ENCODE peak calls at places on chromosome 19, in seven cellular contexts. One of them, this sample, is unnamed. For H3K4me1 and H3K27me3, the result is how much of the 10 kb centered on the place peaks cover.

GRCh38 chr19:1758231-1758577 is 4.9 kb downstream of the ONECUT3 start:
- DNase-seq in H9: no peak
- DNase-seq in IMR-90: no peak
- DNase-seq in CD4-positive, alpha-beta memory T cell: no peak
- DNase-seq in GM23338: no peak
- DNase-seq in mesendoderm: no peak
- DNase-seq in adrenal gland: no peak
- DNase-seq in this sample: no peak

GRCh38 chr19:18939922-18940775 is 868 bp downstream of the HOMER3 start:
- DNase-seq in mesendoderm: no peak
- DNase-seq in GM23338: peak
- DNase-seq in adrenal gland: peak
- DNase-seq in IMR-90: peak
- DNase-seq in H9: peak
- DNase-seq in CD4-positive, alpha-beta memory T cell: no peak
- DNase-seq in this sample: peak

GRCh38 chr19:2552859-2553258 is 76.9 kb downstream of the GADD45B start:
- DNase-seq in adrenal gland: peak
- DNase-seq in H9: no peak
- DNase-seq in CD4-positive, alpha-beta memory T cell: peak
- DNase-seq in IMR-90: no peak
- DNase-seq in GM23338: no peak
- DNase-seq in mesendoderm: peak
- DNase-seq in this sample: peak

GRCh38 chr19:47509973-47510372 is 4.9 kb downstream of the NAPA start:
- DNase-seq in GM23338: no peak
- DNase-seq in adrenal gland: peak
- DNase-seq in CD4-positive, alpha-beta memory T cell: no peak
- DNase-seq in H9: no peak
- DNase-seq in IMR-90: no peak
- DNase-seq in mesendoderm: no peak
- DNase-seq in this sample: no peak

GRCh38 chr19:1233361-1233667 is 4.5 kb downstream of the CBARP start:
- DNase-seq in CD4-positive, alpha-beta memory T cell: no peak
- DNase-seq in mesendoderm: no peak
- DNase-seq in adrenal gland: no peak
- DNase-seq in GM23338: no peak
- DNase-seq in H9: no peak
- DNase-seq in IMR-90: no peak
- DNase-seq in this sample: no peak

GRCh38 chr19:574658-575526 is 2.5 kb downstream of the BSG start:
- DNase-seq in H9: no peak
- DNase-seq in adrenal gland: peak
- DNase-seq in CD4-positive, alpha-beta memory T cell: no peak
- DNase-seq in GM23338: peak
- DNase-seq in IMR-90: peak
- DNase-seq in mesendoderm: no peak
- DNase-seq in this sample: peak

GRCh38 chr19:8149261-8150094 is at the start of gene FBN3:
- DNase-seq in mesendoderm: peak
- DNase-seq in IMR-90: no peak
- DNase-seq in adrenal gland: no peak
- DNase-seq in CD4-positive, alpha-beta memory T cell: no peak
- DNase-seq in H9: peak
- DNase-seq in GM23338: peak
- DNase-seq in this sample: no peak

GRCh38 chr19:45179063-45179847 is 671 bp downstream of the BLOC1S3 start:
- DNase-seq in CD4-positive, alpha-beta memory T cell: peak
- DNase-seq in mesendoderm: no peak
- DNase-seq in IMR-90: peak
- DNase-seq in H9: no peak
- DNase-seq in adrenal gland: peak
- DNase-seq in GM23338: no peak
- DNase-seq in this sample: peak

GRCh38 chr19:47407417-47407774 is 11.9 kb downstream of the MEIS3 start:
- DNase-seq in IMR-90: no peak
- DNase-seq in CD4-positive, alpha-beta memory T cell: no peak
- DNase-seq in GM23338: peak
- DNase-seq in H9: no peak
- DNase-seq in mesendoderm: peak
- DNase-seq in adrenal gland: no peak
- DNase-seq in this sample: no peak

GRCh38 chr19:38690832-38691231 is 43.4 kb downstream of the ACTN4 start:
- DNase-seq in IMR-90: no peak
- DNase-seq in CD4-positive, alpha-beta memory T cell: no peak
- DNase-seq in mesendoderm: no peak
- DNase-seq in adrenal gland: no peak
- DNase-seq in GM23338: no peak
- DNase-seq in H9: no peak
- DNase-seq in this sample: no peak

GRCh38 chr19:1794424-1795185 is 17.5 kb downstream of the ATP8B3 start:
- DNase-seq in H9: peak
- DNase-seq in mesendoderm: peak
- DNase-seq in IMR-90: no peak
- DNase-seq in adrenal gland: no peak
- DNase-seq in GM23338: peak
- DNase-seq in CD4-positive, alpha-beta memory T cell: peak
- DNase-seq in this sample: peak

GRCh38 chr19:1684573-1684912 is 32.1 kb upstream of the TCF3 start:
- DNase-seq in GM23338: no peak
- DNase-seq in H9: no peak
- DNase-seq in CD4-positive, alpha-beta memory T cell: no peak
- DNase-seq in adrenal gland: no peak
- DNase-seq in IMR-90: no peak
- DNase-seq in mesendoderm: no peak
- DNase-seq in this sample: no peak

GRCh38 chr19:38640368-38640767 is 7.1 kb upstream of the ACTN4 start:
- DNase-seq in mesendoderm: no peak
- DNase-seq in IMR-90: peak
- DNase-seq in GM23338: no peak
- DNase-seq in H9: no peak
- DNase-seq in adrenal gland: no peak
- DNase-seq in CD4-positive, alpha-beta memory T cell: no peak
- DNase-seq in this sample: peak

GRCh38 chr19:7868671-7869452 is 5.3 kb downstream of the PRR36 start:
- DNase-seq in CD4-positive, alpha-beta memory T cell: peak
- DNase-seq in adrenal gland: peak
- DNase-seq in mesendoderm: peak
- DNase-seq in GM23338: peak
- DNase-seq in H9: peak
- DNase-seq in IMR-90: peak
- DNase-seq in this sample: peak

GRCh38 chr19:3276341-3276799 is 51.9 kb downstream of the CELF5 start:
- DNase-seq in mesendoderm: no peak
- DNase-seq in adrenal gland: no peak
- DNase-seq in IMR-90: no peak
- DNase-seq in GM23338: peak
- DNase-seq in CD4-positive, alpha-beta memory T cell: no peak
- DNase-seq in H9: peak
- DNase-seq in this sample: no peak

GRCh38 chr19:3451451-3451866 is 28.9 kb downstream of the SMIM24 start:
- DNase-seq in mesendoderm: no peak
- DNase-seq in GM23338: no peak
- DNase-seq in H9: no peak
- DNase-seq in IMR-90: no peak
- DNase-seq in adrenal gland: peak
- DNase-seq in CD4-positive, alpha-beta memory T cell: no peak
- DNase-seq in this sample: no peak

GRCh38 chr19:48658483-48658882 is 12.5 kb upstream of the CA11 start:
- DNase-seq in GM23338: no peak
- DNase-seq in CD4-positive, alpha-beta memory T cell: no peak
- DNase-seq in IMR-90: no peak
- DNase-seq in mesendoderm: no peak
- DNase-seq in H9: no peak
- DNase-seq in adrenal gland: no peak
- DNase-seq in this sample: no peak

GRCh38 chr19:10544242-10544752 is 593 bp downstream of the ATG4D start:
- DNase-seq in CD4-positive, alpha-beta memory T cell: peak
- DNase-seq in IMR-90: no peak
- DNase-seq in GM23338: peak
- DNase-seq in adrenal gland: peak
- DNase-seq in mesendoderm: peak
- DNase-seq in H9: no peak
- DNase-seq in this sample: peak

GRCh38 chr19:52945652-52946321 is 16.9 kb downstream of the ZNF816 start:
- DNase-seq in GM23338: no peak
- DNase-seq in H9: peak
- DNase-seq in adrenal gland: no peak
- DNase-seq in IMR-90: no peak
- DNase-seq in CD4-positive, alpha-beta memory T cell: no peak
- DNase-seq in mesendoderm: no peak
- DNase-seq in this sample: no peak

GRCh38 chr19:7326105-7326877 is 22.4 kb upstream of the ARHGEF18 start:
- DNase-seq in CD4-positive, alpha-beta memory T cell: no peak
- DNase-seq in H9: peak
- DNase-seq in IMR-90: no peak
- DNase-seq in mesendoderm: peak
- DNase-seq in adrenal gland: no peak
- DNase-seq in GM23338: peak
- DNase-seq in this sample: no peak

GRCh38 chr19:20072936-20073335 is 4.9 kb upstream of the ZNF90 start:
- DNase-seq in CD4-positive, alpha-beta memory T cell: no peak
- DNase-seq in adrenal gland: no peak
- DNase-seq in IMR-90: no peak
- DNase-seq in mesendoderm: no peak
- DNase-seq in GM23338: no peak
- DNase-seq in H9: no peak
- DNase-seq in this sample: no peak

GRCh38 chr19:4380254-4380727 is 20.1 kb downstream of the SH3GL1 start:
- DNase-seq in adrenal gland: peak
- DNase-seq in GM23338: no peak
- DNase-seq in H9: no peak
- DNase-seq in IMR-90: no peak
- DNase-seq in mesendoderm: no peak
- DNase-seq in CD4-positive, alpha-beta memory T cell: peak
- DNase-seq in this sample: peak

GRCh38 chr19:22784051-22784450 is at the start of gene ZNF99:
- DNase-seq in IMR-90: no peak
- DNase-seq in GM23338: no peak
- DNase-seq in H9: no peak
- DNase-seq in adrenal gland: peak
- DNase-seq in mesendoderm: no peak
- DNase-seq in CD4-positive, alpha-beta memory T cell: no peak
- DNase-seq in this sample: peak

GRCh38 chr19:13843104-13843921 is 33.6 kb upstream of the NANOS3 start:
- DNase-seq in GM23338: peak
- DNase-seq in H9: peak
- DNase-seq in mesendoderm: peak
- DNase-seq in adrenal gland: peak
- DNase-seq in IMR-90: peak
- DNase-seq in CD4-positive, alpha-beta memory T cell: no peak
- DNase-seq in this sample: peak

GRCh38 chr19:54459282-54460229 is 4.0 kb downstream of the LENG9 start:
- DNase-seq in mesendoderm: no peak
- DNase-seq in H9: no peak
- DNase-seq in IMR-90: no peak
- DNase-seq in adrenal gland: no peak
- DNase-seq in GM23338: no peak
- DNase-seq in CD4-positive, alpha-beta memory T cell: no peak
- DNase-seq in this sample: peak
- H3K4me1 ChIP-seq in mesendoderm: under half
- H3K4me1 ChIP-seq in H9: under half
- H3K4me1 ChIP-seq in IMR-90: under half
- H3K4me1 ChIP-seq in adrenal gland: under half
- H3K4me1 ChIP-seq in GM23338: under half
- H3K4me1 ChIP-seq in CD4-positive, alpha-beta memory T cell: under half
- H3K4me1 ChIP-seq in this sample: under half

GRCh38 chr19:16541526-16542044 is 652 bp downstream of the CHERP start:
- DNase-seq in GM23338: peak
- DNase-seq in adrenal gland: no peak
- DNase-seq in H9: no peak
- DNase-seq in CD4-positive, alpha-beta memory T cell: no peak
- DNase-seq in mesendoderm: no peak
- DNase-seq in IMR-90: peak
- DNase-seq in this sample: no peak

GRCh38 chr19:16542045-16542893 is at the start of gene CHERP:
- DNase-seq in H9: peak
- DNase-seq in IMR-90: peak
- DNase-seq in CD4-positive, alpha-beta memory T cell: peak
- DNase-seq in adrenal gland: peak
- DNase-seq in mesendoderm: peak
- DNase-seq in GM23338: peak
- DNase-seq in this sample: peak

GRCh38 chr19:16544468-16545231 is 2.4 kb upstream of the CHERP start:
- DNase-seq in H9: no peak
- DNase-seq in adrenal gland: no peak
- DNase-seq in GM23338: no peak
- DNase-seq in mesendoderm: no peak
- DNase-seq in IMR-90: no peak
- DNase-seq in CD4-positive, alpha-beta memory T cell: no peak
- DNase-seq in this sample: no peak

GRCh38 chr19:16540948-16541347 is 1.3 kb downstream of the CHERP start:
- DNase-seq in GM23338: no peak
- DNase-seq in CD4-positive, alpha-beta memory T cell: no peak
- DNase-seq in H9: no peak
- DNase-seq in IMR-90: no peak
- DNase-seq in mesendoderm: no peak
- DNase-seq in adrenal gland: no peak
- DNase-seq in this sample: no peak

DNA sequence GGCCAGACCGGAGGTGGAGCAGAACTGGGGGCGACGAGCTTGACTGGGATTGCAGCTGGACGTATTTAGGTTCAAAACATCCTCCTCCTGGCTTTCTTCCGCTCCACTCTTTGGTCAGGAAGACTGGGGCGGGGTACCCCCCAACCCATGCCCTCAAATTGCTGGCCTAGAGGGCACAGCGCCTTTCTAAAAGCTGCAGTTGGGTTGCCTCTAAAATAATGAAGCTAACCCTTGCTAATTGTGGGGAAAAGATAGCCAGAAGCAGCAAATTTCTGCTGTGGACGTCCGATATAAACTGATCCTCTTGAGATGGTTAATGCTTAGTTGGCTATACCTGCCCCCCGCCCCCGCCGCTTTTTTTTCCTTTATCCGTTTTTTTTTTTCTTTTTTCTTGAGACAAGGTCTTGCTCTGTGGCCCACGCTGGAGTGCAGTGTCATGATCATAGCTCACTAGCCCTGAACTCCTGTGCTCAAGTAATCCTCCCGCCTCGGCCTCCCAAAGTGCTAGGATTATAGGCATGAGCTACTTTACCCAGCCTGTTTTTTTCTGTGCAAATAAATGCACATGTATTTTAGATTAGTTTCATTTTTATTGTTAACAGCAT is 759 bp upstream of the CHERP start:
- DNase-seq in H9: no peak
- DNase-seq in IMR-90: no peak
- DNase-seq in GM23338: no peak
- DNase-seq in adrenal gland: no peak
- DNase-seq in mesendoderm: peak
- DNase-seq in CD4-positive, alpha-beta memory T cell: no peak
- DNase-seq in this sample: peak
- H3K27me3 ChIP-seq in H9: under half
- H3K27me3 ChIP-seq in IMR-90: under half
- H3K27me3 ChIP-seq in GM23338: under half
- H3K27me3 ChIP-seq in adrenal gland: under half
- H3K27me3 ChIP-seq in mesendoderm: under half
- H3K27me3 ChIP-seq in CD4-positive, alpha-beta memory T cell: under half
- H3K27me3 ChIP-seq in this sample: under half

GRCh38 chr19:33284146-33284643 is 18.1 kb downstream of the CEBPA start:
- DNase-seq in GM23338: no peak
- DNase-seq in IMR-90: no peak
- DNase-seq in mesendoderm: no peak
- DNase-seq in adrenal gland: no peak
- DNase-seq in H9: no peak
- DNase-seq in CD4-positive, alpha-beta memory T cell: no peak
- DNase-seq in this sample: no peak
- H3K4me1 ChIP-seq in GM23338: under half
- H3K4me1 ChIP-seq in IMR-90: under half
- H3K4me1 ChIP-seq in mesendoderm: under half
- H3K4me1 ChIP-seq in adrenal gland: under half
- H3K4me1 ChIP-seq in H9: under half
- H3K4me1 ChIP-seq in CD4-positive, alpha-beta memory T cell: under half
- H3K4me1 ChIP-seq in this sample: under half

GRCh38 chr19:29515706-29516357 is 10.0 kb upstream of the VSTM2B start:
- DNase-seq in H9: no peak
- DNase-seq in GM23338: no peak
- DNase-seq in adrenal gland: no peak
- DNase-seq in IMR-90: no peak
- DNase-seq in mesendoderm: no peak
- DNase-seq in CD4-positive, alpha-beta memory T cell: no peak
- DNase-seq in this sample: no peak
- H3K27me3 ChIP-seq in H9: under half
- H3K27me3 ChIP-seq in GM23338: under half
- H3K27me3 ChIP-seq in adrenal gland: under half
- H3K27me3 ChIP-seq in IMR-90: under half
- H3K27me3 ChIP-seq in mesendoderm: under half
- H3K27me3 ChIP-seq in CD4-positive, alpha-beta memory T cell: under half
- H3K27me3 ChIP-seq in this sample: under half